ENCODE peak calls at places on chromosome 18, in ten cellular contexts. C is DND-41, R is K562, G is neuronal stem cell, Q is IMR-90, A is fibroblast of lung, P is mammary epithelial cell, O is H9, Z is mesenchymal stem cell, N is MM.1S. H is an unnamed sample.

GRCh38 chr18:23073996-23074606 is 61.2 kb upstream of the CABLES1 start:
- DNase-seq in C (no peak), R (no peak), G (no peak), Q (no peak), A (no peak), P (no peak), O (no peak), Z (no peak), N (no peak), H (no peak)

GRCh38 chr18:22347624-22348511 is 69.8 kb downstream of the CTAGE1 start:
- DNase-seq in C (no peak), R (no peak), G (peak), Q (peak), A (peak), P (no peak), O (peak), Z (peak), N (no peak), H (no peak)

GRCh38 chr18:50125456-50125855 is 69.5 kb downstream of the MYO5B start:
- DNase-seq in C (no peak), R (no peak), G (no peak), Q (no peak), A (no peak), P (no peak), O (no peak), Z (no peak), N (no peak), H (no peak)

GRCh38 chr18:23718731-23719130 is 29.5 kb downstream of the LAMA3 start:
- DNase-seq in C (no peak), R (no peak), G (no peak), Q (no peak), A (no peak), P (no peak), O (no peak), Z (no peak), N (no peak), H (no peak)

GRCh38 chr18:36534154-36534688 is 236.7 kb downstream of the FHOD3 start:
- DNase-seq in C (peak), R (no peak), G (no peak), Q (no peak), A (peak), P (peak), O (peak), Z (no peak), N (peak), H (no peak)

GRCh38 chr18:49021433-49022129 is 70.8 kb upstream of the SMAD7 start:
- DNase-seq in C (peak), R (peak), G (no peak), Q (peak), A (peak), P (peak), O (peak), Z (peak), N (peak), H (peak)

GRCh38 chr18:63302647-63303405 is 16.7 kb downstream of the BCL2 start:
- DNase-seq in C (no peak), R (no peak), G (no peak), Q (no peak), A (no peak), P (no peak), O (no peak), Z (no peak), N (no peak), H (no peak)

GRCh38 chr18:37778417-37779165 is 213.0 kb upstream of the CELF4 start:
- DNase-seq in C (peak), R (peak), G (peak), Q (no peak), A (no peak), P (peak), O (peak), Z (peak), N (peak), H (peak)

GRCh38 chr18:35481960-35482366 is 15.8 kb downstream of the INO80C start:
- DNase-seq in C (no peak), R (no peak), G (no peak), Q (peak), A (peak), P (no peak), O (no peak), Z (no peak), N (no peak), H (no peak)

GRCh38 chr18:7576685-7577084 is 9.6 kb downstream of the PTPRM start:
- DNase-seq in C (no peak), R (no peak), G (no peak), Q (peak), A (peak), P (peak), O (no peak), Z (peak), N (no peak), H (no peak)

GRCh38 chr18:79796016-79796415 is 1.7 kb upstream of the KCNG2 start:
- DNase-seq in C (no peak), R (no peak), G (no peak), Q (no peak), A (no peak), P (no peak), O (no peak), Z (no peak), N (no peak), H (no peak)

GRCh38 chr18:60935046-60935445 is 398.2 kb upstream of the CDH20 start:
- DNase-seq in C (no peak), R (no peak), G (no peak), Q (no peak), A (peak), P (no peak), O (no peak), Z (no peak), N (no peak), H (no peak)

GRCh38 chr18:35041752-35042379 is 653 bp downstream of the MAPRE2 start:
- DNase-seq in C (no peak), R (peak), G (no peak), Q (no peak), A (peak), P (peak), O (no peak), Z (no peak), N (peak), H (peak)

GRCh38 chr18:9537638-9538037 is 62.3 kb downstream of the RALBP1 start:
- DNase-seq in C (no peak), R (no peak), G (no peak), Q (no peak), A (no peak), P (no peak), O (no peak), Z (no peak), N (no peak), H (no peak)

GRCh38 chr18:9536354-9537152 is 61.2 kb downstream of the RALBP1 start:
- DNase-seq in C (no peak), R (no peak), G (no peak), Q (peak), A (no peak), P (peak), O (no peak), Z (no peak), N (no peak), H (no peak)

GRCh38 chr18:9542924-9543323 is 67.6 kb downstream of the RALBP1 start:
- DNase-seq in C (no peak), R (no peak), G (no peak), Q (no peak), A (no peak), P (no peak), O (no peak), Z (no peak), N (no peak), H (no peak)

GRCh38 chr18:9539283-9539682 is 64.0 kb downstream of the RALBP1 start:
- DNase-seq in C (no peak), R (no peak), G (no peak), Q (peak), A (peak), P (peak), O (no peak), Z (peak), N (no peak), H (no peak)

GRCh38 chr18:9539938-9540337 is 64.6 kb downstream of the RALBP1 start:
- DNase-seq in C (no peak), R (no peak), G (no peak), Q (no peak), A (no peak), P (no peak), O (no peak), Z (no peak), N (no peak), H (no peak)
- H3K9ac ChIP-seq in C (no peak), R (no peak), G (no peak), Q (no peak), A (no peak), P (no peak), O (no peak), Z (no peak), N (no peak), H (no peak)

GRCh38 chr18:45213040-45213333 is 402.3 kb upstream of the SLC14A2 start:
- DNase-seq in C (no peak), R (no peak), G (no peak), Q (no peak), A (no peak), P (no peak), O (no peak), Z (no peak), N (no peak), H (no peak)

GRCh38 chr18:45208164-45208563 is 407.1 kb upstream of the SLC14A2 start:
- DNase-seq in C (no peak), R (no peak), G (no peak), Q (no peak), A (no peak), P (no peak), O (no peak), Z (no peak), N (no peak), H (no peak)

GRCh38 chr18:45207328-45207727 is 407.9 kb upstream of the SLC14A2 start:
- DNase-seq in C (no peak), R (no peak), G (no peak), Q (no peak), A (no peak), P (no peak), O (no peak), Z (no peak), N (no peak), H (no peak)

GRCh38 chr18:45212186-45213039 is 402.9 kb upstream of the SLC14A2 start:
- DNase-seq in C (peak), R (peak), G (peak), Q (peak), A (peak), P (peak), O (peak), Z (peak), N (peak), H (peak)
- H2AFZ ChIP-seq in C (no peak), R (no peak), G (no peak), Q (no peak), A (no peak), P (no peak), O (no peak), Z (no peak), N (no peak), H (peak)

GRCh38 chr18:57432118-57432517 is 3.1 kb upstream of the ONECUT2 start:
- DNase-seq in C (no peak), R (no peak), G (no peak), Q (no peak), A (no peak), P (no peak), O (no peak), Z (no peak), N (no peak), H (no peak)

GRCh38 chr18:57429607-57430165 is 5.5 kb upstream of the ONECUT2 start:
- DNase-seq in C (no peak), R (no peak), G (peak), Q (no peak), A (no peak), P (no peak), O (no peak), Z (no peak), N (peak), H (peak)

GRCh38 chr18:57431512-57432080 is 3.6 kb upstream of the ONECUT2 start:
- DNase-seq in C (no peak), R (no peak), G (no peak), Q (no peak), A (no peak), P (no peak), O (no peak), Z (no peak), N (no peak), H (no peak)

GRCh38 chr18:57430983-57431382 is 4.2 kb upstream of the ONECUT2 start:
- DNase-seq in C (no peak), R (no peak), G (peak), Q (no peak), A (no peak), P (no peak), O (no peak), Z (no peak), N (no peak), H (peak)

DNA sequence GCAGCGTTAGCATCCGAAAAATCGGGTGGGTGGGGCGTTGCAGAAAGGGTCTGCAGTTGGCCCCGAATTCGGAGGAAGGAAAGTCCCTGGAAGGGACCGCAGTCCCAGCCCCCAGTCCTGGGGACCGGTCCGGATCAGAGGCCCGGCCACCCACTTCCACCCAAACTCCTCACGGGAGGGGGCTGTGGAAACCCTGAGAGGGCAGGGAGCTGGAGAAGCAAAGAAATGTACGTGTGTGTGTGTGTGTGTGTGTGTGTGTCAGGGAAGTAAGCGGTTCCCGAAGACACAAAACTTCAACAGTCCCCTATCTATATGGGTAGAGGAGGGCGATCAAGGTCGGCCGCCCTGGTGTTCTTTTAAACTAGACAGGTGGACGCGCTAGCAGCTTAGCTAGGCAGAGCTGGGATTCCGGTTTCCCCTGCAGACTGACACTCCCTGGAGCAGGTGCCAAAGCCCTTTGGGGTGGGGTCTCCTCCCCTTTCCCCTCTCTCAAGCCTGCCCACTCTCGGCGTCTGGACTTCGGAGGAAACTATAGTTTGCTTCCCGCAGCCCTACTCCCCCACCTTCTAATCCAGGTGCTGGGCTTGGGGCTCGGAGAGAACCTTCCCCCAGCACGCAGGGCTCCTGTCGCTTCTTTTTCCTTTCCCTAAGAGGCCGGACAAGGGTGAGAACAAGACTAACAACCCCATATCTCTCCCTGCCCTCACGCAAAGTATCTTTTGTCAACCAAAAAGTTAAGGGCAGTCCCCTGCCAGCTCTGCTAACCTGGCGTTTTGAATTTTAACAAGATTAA is 4.8 kb upstream of the ONECUT2 start:
- DNase-seq in C (no peak), R (no peak), G (peak), Q (no peak), A (no peak), P (no peak), O (peak), Z (no peak), N (no peak), H (peak)
- H3K9ac ChIP-seq in C (no peak), R (no peak), G (no peak), Q (no peak), A (no peak), P (no peak), O (no peak), Z (no peak), N (no peak), H (no peak)

DNA sequence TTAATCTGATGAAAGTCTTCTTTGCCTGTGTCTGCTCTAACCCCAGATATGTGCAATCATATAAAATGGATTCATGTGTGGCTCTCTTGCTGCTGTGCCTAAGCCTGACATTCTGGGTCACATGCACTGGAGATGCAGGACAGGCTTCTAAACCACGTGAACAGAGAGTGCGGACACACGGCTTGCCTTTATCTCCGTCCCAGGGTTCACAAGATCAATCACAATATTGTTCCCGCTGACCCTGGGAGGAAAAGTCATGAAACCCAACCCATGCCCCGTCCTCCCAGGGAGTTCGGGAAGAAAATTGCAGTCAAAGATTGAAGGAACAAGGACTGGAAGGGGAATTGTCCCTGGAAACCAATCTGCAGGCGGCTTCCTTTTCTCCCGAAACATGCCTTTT is 74.8 kb downstream of the VAPA start:
- DNase-seq in C (no peak), R (no peak), G (no peak), Q (no peak), A (no peak), P (no peak), O (no peak), Z (no peak), N (no peak), H (no peak)
- H2AFZ ChIP-seq in C (no peak), R (no peak), G (peak), Q (no peak), A (no peak), P (no peak), O (no peak), Z (no peak), N (no peak), H (no peak)